ENCODE peak calls at places on chromosomes 3 and 15, in five cellular contexts. F, C, K, T and J are unnamed samples.

GRCh38 chr15:43006991-43007390 is 86.4 kb upstream of the TTBK2 start:
- DNase-seq in K (no peak), C (no peak), F (no peak), T (no peak), J (no peak)

GRCh38 chr3:123313889-123314288 is 112.1 kb downstream of the SEC22A start:
- DNase-seq in F (no peak), K (no peak), C (no peak), T (no peak), J (no peak)

GRCh38 chr15:65327651-65328393 is 23.3 kb downstream of the RNU5B-1 start:
- DNase-seq in T (no peak), K (no peak), C (no peak), F (no peak), J (no peak)

GRCh38 chr3:41290736-41291135 is 91.4 kb downstream of the CTNNB1 start:
- DNase-seq in F (no peak), K (no peak), C (no peak), T (no peak), J (no peak)

GRCh38 chr15:39127925-39128617 is 452.8 kb upstream of the THBS1 start:
- DNase-seq in T (no peak), K (no peak), F (peak; percentile 95), C (peak; percentile 92), J (no peak)

GRCh38 chr3:125622381-125622788 is 27.1 kb upstream of the OSBPL11 start:
- DNase-seq in C (no peak), K (no peak), T (peak; percentile 61), F (no peak), J (peak; percentile 50)

GRCh38 chr3:65018801-65019200 is 331.0 kb upstream of the ADAMTS9 start:
- DNase-seq in K (no peak), T (no peak), C (no peak), F (no peak), J (no peak)

GRCh38 chr3:56667973-56668579 is 15.0 kb downstream of the TASOR start:
- DNase-seq in C (peak; percentile 52), F (no peak), T (no peak), K (no peak), J (no peak)

GRCh38 chr3:191499307-191500125 is 38.6 kb downstream of the PYDC2 start:
- DNase-seq in F (no peak), C (peak; percentile 21), K (peak; percentile 56), T (peak; percentile 65), J (peak; percentile 49)

GRCh38 chr3:55541016-55541415 is 53.9 kb upstream of the WNT5A start:
- DNase-seq in T (no peak), F (no peak), K (no peak), C (no peak), J (no peak)

GRCh38 chr3:126782554-126782953 is 78.5 kb downstream of the CHCHD6 start:
- DNase-seq in K (no peak), C (peak; percentile 96), T (peak; percentile 42), F (peak; percentile 54), J (no peak)

GRCh38 chr3:182258538-182259177 is 534.6 kb upstream of the ATP11B start:
- DNase-seq in F (peak; percentile 35), K (no peak), T (no peak), C (peak; percentile 32), J (no peak)

GRCh38 chr3:11569156-11569741 is 74.5 kb downstream of the VGLL4 start:
- DNase-seq in C (no peak), K (no peak), T (no peak), F (no peak), J (no peak)

GRCh38 chr3:134699721-134700120 is 48.9 kb upstream of the KY start:
- DNase-seq in C (no peak), F (no peak), K (no peak), T (no peak), J (no peak)

GRCh38 chr3:18098960-18099587 is 326.1 kb downstream of the SATB1 start:
- DNase-seq in C (peak; percentile 94), T (no peak), K (no peak), F (peak; percentile 50), J (no peak)

GRCh38 chr3:28716939-28717338 is 368.3 kb upstream of the AZI2 start:
- DNase-seq in C (no peak), F (no peak), K (no peak), T (no peak), J (no peak)

GRCh38 chr3:110456001-110456400 is 615.6 kb upstream of the NECTIN3 start:
- DNase-seq in K (no peak), C (no peak), F (no peak), T (no peak), J (no peak)

GRCh38 chr15:41782486-41783271 is 8.4 kb downstream of the MAPKBP1 start:
- DNase-seq in F (no peak), C (no peak), T (no peak), K (no peak), J (no peak)

GRCh38 chr3:161148832-161149475 is 43.8 kb upstream of the B3GALNT1 start:
- DNase-seq in C (no peak), F (peak; percentile 70), T (no peak), K (no peak), J (no peak)

GRCh38 chr3:165491487-165491886 is 295.3 kb upstream of the SLITRK3 start:
- DNase-seq in C (peak; percentile 40), K (no peak), T (no peak), F (peak; percentile 73), J (no peak)

GRCh38 chr15:77311618-77312398 is 108.1 kb downstream of the PEAK1 start:
- DNase-seq in T (no peak), C (peak; percentile 52), F (no peak), K (no peak), J (no peak)

GRCh38 chr3:59994720-59995304 is 945.0 kb upstream of the CFAP20DC start:
- DNase-seq in C (no peak), K (no peak), T (no peak), F (no peak), J (no peak)

GRCh38 chr3:12058408-12058807 is 54.2 kb downstream of the SYN2 start:
- DNase-seq in K (no peak), C (no peak), T (no peak), F (no peak), J (no peak)

GRCh38 chr15:41080144-41080543 is 35.9 kb downstream of the INO80 start:
- DNase-seq in T (no peak), F (no peak), C (no peak), K (no peak), J (no peak)

GRCh38 chr3:146136647-146137046 is 24.3 kb downstream of the PLOD2 start:
- DNase-seq in T (no peak), F (no peak), C (no peak), K (no peak), J (no peak)

GRCh38 chr15:63238796-63239195 is 38.6 kb upstream of the APH1B start:
- DNase-seq in T (no peak), F (peak; percentile 49), C (peak; percentile 93), K (no peak), J (no peak)

GRCh38 chr15:98292442-98293240 is 332.1 kb downstream of the ARRDC4 start:
- DNase-seq in F (peak; percentile 6), C (peak; percentile 18), K (no peak), T (peak; percentile 37), J (peak; percentile 12)

GRCh38 chr3:66472313-66473134 is 28.3 kb downstream of the LRIG1 start:
- DNase-seq in K (no peak), C (peak; percentile 93), T (no peak), F (peak; percentile 87), J (no peak)
- H3K4me1 ChIP-seq in K (peaks cover 25% of the 10 kb centered on the region), C (peaks cover 15% of the 10 kb centered on the region), T (no peaks in the 10 kb centered on the region), F (peaks cover 16% of the 10 kb centered on the region), J (peaks cover 69% of the 10 kb centered on the region)

DNA sequence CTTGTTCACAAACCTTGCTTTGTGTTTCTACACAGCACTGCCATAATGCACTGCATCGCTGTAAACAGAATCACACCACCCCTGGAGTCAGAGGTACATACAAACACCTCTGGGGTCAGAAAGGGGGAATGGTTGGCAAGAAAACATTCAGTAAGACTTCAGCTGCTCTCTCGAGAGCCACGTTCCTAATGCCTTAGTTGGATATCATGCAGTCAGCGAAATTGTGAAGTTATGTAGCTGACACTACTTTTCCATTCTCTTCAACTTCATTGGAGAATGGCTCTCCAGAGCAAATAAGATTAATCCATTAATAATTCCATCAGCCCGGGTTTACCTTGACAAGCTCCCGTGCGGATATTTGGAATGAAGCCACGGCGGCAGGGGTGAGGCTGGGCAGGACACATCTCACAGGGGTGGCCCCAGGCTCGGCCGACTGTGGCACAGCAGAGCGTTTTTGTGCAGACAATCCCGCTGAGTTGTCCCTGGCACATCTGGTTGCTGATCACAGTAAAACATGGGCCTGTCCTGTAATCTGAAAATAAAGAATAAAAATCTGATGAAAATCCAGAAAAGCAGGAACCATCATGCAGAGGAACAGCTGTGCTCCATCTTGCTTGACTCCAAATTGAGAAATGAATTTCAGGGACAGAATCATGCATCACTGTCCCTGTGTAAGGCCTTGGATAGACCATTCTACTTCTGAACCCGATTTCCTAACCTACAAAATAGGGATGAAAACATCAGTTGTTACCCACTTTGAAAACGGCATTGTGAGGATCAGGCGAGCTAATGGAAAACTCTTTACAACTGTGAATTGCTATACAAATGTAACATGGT is 108.0 kb downstream of the FBN1 start:
- DNase-seq in K (peak; percentile 41), T (peak; percentile 31), C (no peak), F (peak; percentile 30), J (no peak)
- H3K27ac ChIP-seq in K (peak overlapping the region; percentile 68), T (no peak overlapping the region), C (no peak overlapping the region), F (no peak overlapping the region), J (peak overlapping the region; percentile 45)

DNA sequence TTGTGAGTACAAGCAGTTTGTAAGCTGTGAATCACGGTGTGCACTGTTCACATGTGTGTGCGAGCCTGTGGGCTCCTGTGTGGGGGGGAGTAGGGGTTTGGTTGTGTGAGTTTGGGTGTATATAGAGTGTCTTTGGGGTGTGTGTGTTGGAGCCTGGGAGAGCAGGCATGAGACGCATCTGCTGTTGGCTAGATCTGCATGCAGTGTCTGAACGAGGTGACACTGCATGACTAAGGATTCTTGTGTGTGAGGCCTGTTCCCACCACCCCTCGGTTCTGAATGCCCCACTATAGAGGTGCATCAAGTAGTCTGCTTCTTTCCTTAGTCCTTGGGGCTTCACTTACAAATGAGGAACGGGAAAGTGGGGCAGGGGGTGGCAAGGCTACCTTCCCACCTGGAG is 68.4 kb downstream of the MAGEF1 start:
- DNase-seq in T (no peak), C (no peak), F (no peak), K (no peak), J (no peak)
- H3K4me1 ChIP-seq in T (no peaks in the 10 kb centered on the region), C (no peaks in the 10 kb centered on the region), F (peaks cover 4% of the 10 kb centered on the region), K (no peaks in the 10 kb centered on the region), J (peaks cover 2% of the 10 kb centered on the region)

GRCh38 chr3:48466386-48467109 is 20.0 kb downstream of the ATRIP start:
- DNase-seq in K (peak; percentile 54), F (no peak), T (peak; percentile 51), C (no peak), J (peak; percentile 34)

GRCh38 chr3:48469046-48469915 is 22.7 kb downstream of the ATRIP start:
- DNase-seq in C (no peak), K (no peak), F (no peak), T (no peak), J (no peak)

GRCh38 chr3:48467110-48467454 is 20.5 kb downstream of the ATRIP start:
- DNase-seq in K (no peak), C (no peak), F (no peak), T (no peak), J (no peak)

GRCh38 chr3:48468329-48468731 is 21.8 kb downstream of the ATRIP start:
- DNase-seq in T (no peak), K (no peak), C (no peak), F (no peak), J (no peak)

GRCh38 chr3:48467473-48468267 is 21.1 kb downstream of the ATRIP start:
- DNase-seq in T (no peak), C (no peak), F (no peak), K (no peak), J (no peak)
- H3K27ac ChIP-seq in T (peak overlapping the region; percentile 15), C (no peak overlapping the region), F (no peak overlapping the region), K (peak overlapping the region; percentile 100), J (peak overlapping the region; percentile 99)

GRCh38 chr3:42505849-42506410 is 3.5 kb downstream of the VIPR1 start:
- DNase-seq in F (no peak), C (no peak), T (no peak), K (no peak), J (no peak)
- H3K4me1 ChIP-seq in F (peaks cover 18% of the 10 kb centered on the region), C (no peaks in the 10 kb centered on the region), T (peaks cover 9% of the 10 kb centered on the region), K (peaks cover 2% of the 10 kb centered on the region), J (peaks cover 25% of the 10 kb centered on the region)